ENCODE peak calls at places on chromosomes 12 and 14, in nine cellular contexts. One of them, this sample, is unnamed.

GRCh38 chr14:104536942-104537612 is 42.5 kb upstream of the C14orf180 start:
- DNase-seq in uterus: no peak
- DNase-seq in AG10803: peak
- DNase-seq in fibroblast of lung: peak
- DNase-seq in fibroblast of pulmonary artery: peak
- DNase-seq in mucosa of descending colon: no peak
- DNase-seq in esophagus squamous epithelium: no peak
- DNase-seq in choroid plexus epithelial cell: peak
- DNase-seq in neural progenitor cell: no peak
- DNase-seq in this sample: peak

GRCh38 chr12:124545508-124546418 is 21.6 kb downstream of the NCOR2 start:
- DNase-seq in uterus: no peak
- DNase-seq in AG10803: peak
- DNase-seq in fibroblast of lung: no peak
- DNase-seq in fibroblast of pulmonary artery: no peak
- DNase-seq in mucosa of descending colon: peak
- DNase-seq in esophagus squamous epithelium: no peak
- DNase-seq in choroid plexus epithelial cell: peak
- DNase-seq in neural progenitor cell: no peak
- DNase-seq in this sample: no peak

GRCh38 chr14:24274101-24274543 is 2.7 kb upstream of the RABGGTA start:
- DNase-seq in uterus: no peak
- DNase-seq in AG10803: no peak
- DNase-seq in fibroblast of lung: no peak
- DNase-seq in fibroblast of pulmonary artery: no peak
- DNase-seq in mucosa of descending colon: no peak
- DNase-seq in esophagus squamous epithelium: no peak
- DNase-seq in choroid plexus epithelial cell: no peak
- DNase-seq in neural progenitor cell: no peak
- DNase-seq in this sample: no peak

GRCh38 chr12:132003846-132004245 is 54.1 kb downstream of the EP400 start:
- DNase-seq in uterus: no peak
- DNase-seq in AG10803: peak
- DNase-seq in fibroblast of lung: peak
- DNase-seq in fibroblast of pulmonary artery: peak
- DNase-seq in mucosa of descending colon: no peak
- DNase-seq in esophagus squamous epithelium: no peak
- DNase-seq in choroid plexus epithelial cell: peak
- DNase-seq in neural progenitor cell: no peak
- DNase-seq in this sample: no peak

GRCh38 chr14:30708157-30708556 is 86.0 kb downstream of the SCFD1 start:
- DNase-seq in uterus: no peak
- DNase-seq in AG10803: no peak
- DNase-seq in fibroblast of lung: no peak
- DNase-seq in fibroblast of pulmonary artery: no peak
- DNase-seq in mucosa of descending colon: no peak
- DNase-seq in esophagus squamous epithelium: no peak
- DNase-seq in choroid plexus epithelial cell: no peak
- DNase-seq in neural progenitor cell: peak
- DNase-seq in this sample: no peak

GRCh38 chr12:107655281-107656065 is 30.1 kb upstream of the PWP1 start:
- DNase-seq in uterus: no peak
- DNase-seq in AG10803: peak
- DNase-seq in fibroblast of lung: no peak
- DNase-seq in fibroblast of pulmonary artery: no peak
- DNase-seq in mucosa of descending colon: peak
- DNase-seq in esophagus squamous epithelium: no peak
- DNase-seq in choroid plexus epithelial cell: no peak
- DNase-seq in neural progenitor cell: no peak
- DNase-seq in this sample: peak

GRCh38 chr12:121003650-121004049 is 12.6 kb downstream of the C12orf43 start:
- DNase-seq in uterus: no peak
- DNase-seq in AG10803: no peak
- DNase-seq in fibroblast of lung: no peak
- DNase-seq in fibroblast of pulmonary artery: no peak
- DNase-seq in mucosa of descending colon: peak
- DNase-seq in esophagus squamous epithelium: no peak
- DNase-seq in choroid plexus epithelial cell: no peak
- DNase-seq in neural progenitor cell: peak
- DNase-seq in this sample: no peak

GRCh38 chr14:77219591-77219990 is 38.0 kb downstream of the TMEM63C start:
- DNase-seq in uterus: no peak
- DNase-seq in AG10803: no peak
- DNase-seq in fibroblast of lung: no peak
- DNase-seq in fibroblast of pulmonary artery: no peak
- DNase-seq in mucosa of descending colon: no peak
- DNase-seq in esophagus squamous epithelium: no peak
- DNase-seq in choroid plexus epithelial cell: no peak
- DNase-seq in neural progenitor cell: no peak
- DNase-seq in this sample: no peak

GRCh38 chr12:28130625-28131598 is 59.3 kb upstream of the CCDC91 start:
- DNase-seq in uterus: peak
- DNase-seq in AG10803: peak
- DNase-seq in fibroblast of lung: peak
- DNase-seq in fibroblast of pulmonary artery: peak
- DNase-seq in mucosa of descending colon: no peak
- DNase-seq in esophagus squamous epithelium: no peak
- DNase-seq in choroid plexus epithelial cell: peak
- DNase-seq in neural progenitor cell: no peak
- DNase-seq in this sample: peak

GRCh38 chr12:4855121-4855924 is 54.4 kb upstream of the KCNA1 start:
- DNase-seq in uterus: peak
- DNase-seq in AG10803: peak
- DNase-seq in fibroblast of lung: peak
- DNase-seq in fibroblast of pulmonary artery: peak
- DNase-seq in mucosa of descending colon: no peak
- DNase-seq in esophagus squamous epithelium: no peak
- DNase-seq in choroid plexus epithelial cell: peak
- DNase-seq in neural progenitor cell: peak
- DNase-seq in this sample: peak

GRCh38 chr14:88327497-88327896 is 4.4 kb upstream of the KCNK10 start:
- DNase-seq in uterus: no peak
- DNase-seq in AG10803: no peak
- DNase-seq in fibroblast of lung: no peak
- DNase-seq in fibroblast of pulmonary artery: no peak
- DNase-seq in mucosa of descending colon: no peak
- DNase-seq in esophagus squamous epithelium: no peak
- DNase-seq in choroid plexus epithelial cell: no peak
- DNase-seq in neural progenitor cell: no peak
- DNase-seq in this sample: no peak

GRCh38 chr14:77185093-77185465 is 3.5 kb downstream of the TMEM63C start:
- DNase-seq in uterus: no peak
- DNase-seq in AG10803: no peak
- DNase-seq in fibroblast of lung: no peak
- DNase-seq in fibroblast of pulmonary artery: no peak
- DNase-seq in mucosa of descending colon: no peak
- DNase-seq in esophagus squamous epithelium: no peak
- DNase-seq in choroid plexus epithelial cell: no peak
- DNase-seq in neural progenitor cell: no peak
- DNase-seq in this sample: no peak

GRCh38 chr12:19771858-19772257 is 332.6 kb downstream of the AEBP2 start:
- DNase-seq in uterus: no peak
- DNase-seq in AG10803: peak
- DNase-seq in fibroblast of lung: peak
- DNase-seq in fibroblast of pulmonary artery: peak
- DNase-seq in mucosa of descending colon: no peak
- DNase-seq in esophagus squamous epithelium: no peak
- DNase-seq in choroid plexus epithelial cell: peak
- DNase-seq in neural progenitor cell: no peak
- DNase-seq in this sample: no peak

GRCh38 chr14:71398450-71398849 is 491.2 kb downstream of the PCNX1 start:
- DNase-seq in uterus: no peak
- DNase-seq in AG10803: no peak
- DNase-seq in fibroblast of lung: no peak
- DNase-seq in fibroblast of pulmonary artery: no peak
- DNase-seq in mucosa of descending colon: no peak
- DNase-seq in esophagus squamous epithelium: no peak
- DNase-seq in choroid plexus epithelial cell: no peak
- DNase-seq in neural progenitor cell: no peak
- DNase-seq in this sample: no peak

GRCh38 chr12:6065872-6066217 is 58.6 kb downstream of the VWF start:
- DNase-seq in uterus: no peak
- DNase-seq in AG10803: no peak
- DNase-seq in fibroblast of lung: peak
- DNase-seq in fibroblast of pulmonary artery: no peak
- DNase-seq in mucosa of descending colon: no peak
- DNase-seq in esophagus squamous epithelium: no peak
- DNase-seq in choroid plexus epithelial cell: no peak
- DNase-seq in neural progenitor cell: no peak
- DNase-seq in this sample: no peak

GRCh38 chr12:6062427-6063378 is 61.8 kb downstream of the VWF start:
- DNase-seq in uterus: peak
- DNase-seq in AG10803: peak
- DNase-seq in fibroblast of lung: peak
- DNase-seq in fibroblast of pulmonary artery: peak
- DNase-seq in mucosa of descending colon: peak
- DNase-seq in esophagus squamous epithelium: no peak
- DNase-seq in choroid plexus epithelial cell: peak
- DNase-seq in neural progenitor cell: peak
- DNase-seq in this sample: no peak

GRCh38 chr12:6065131-6065871 is 59.2 kb downstream of the VWF start:
- DNase-seq in uterus: no peak
- DNase-seq in AG10803: no peak
- DNase-seq in fibroblast of lung: no peak
- DNase-seq in fibroblast of pulmonary artery: no peak
- DNase-seq in mucosa of descending colon: no peak
- DNase-seq in esophagus squamous epithelium: no peak
- DNase-seq in choroid plexus epithelial cell: no peak
- DNase-seq in neural progenitor cell: no peak
- DNase-seq in this sample: no peak

GRCh38 chr12:6061661-6062060 is 62.8 kb downstream of the VWF start:
- DNase-seq in uterus: no peak
- DNase-seq in AG10803: peak
- DNase-seq in fibroblast of lung: peak
- DNase-seq in fibroblast of pulmonary artery: peak
- DNase-seq in mucosa of descending colon: no peak
- DNase-seq in esophagus squamous epithelium: no peak
- DNase-seq in choroid plexus epithelial cell: peak
- DNase-seq in neural progenitor cell: no peak
- DNase-seq in this sample: no peak

DNA sequence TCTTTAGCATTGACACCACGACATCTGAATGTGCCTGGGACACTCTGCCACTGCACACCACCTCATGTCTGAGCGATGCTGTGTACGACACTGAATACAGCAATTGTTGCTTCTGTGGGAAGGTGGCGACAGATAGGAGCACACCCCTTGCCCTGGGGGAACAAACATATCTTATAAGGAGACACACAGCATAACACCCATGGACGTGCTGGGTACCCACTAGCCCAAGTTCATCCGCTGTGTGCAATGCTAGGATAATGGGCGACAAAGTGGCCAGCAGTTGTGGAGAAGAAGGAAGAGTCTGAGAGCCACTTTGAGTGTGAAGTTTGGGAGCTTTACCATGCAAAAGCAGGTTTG is 61.1 kb downstream of the VWF start:
- DNase-seq in uterus: no peak
- DNase-seq in AG10803: no peak
- DNase-seq in fibroblast of lung: no peak
- DNase-seq in fibroblast of pulmonary artery: no peak
- DNase-seq in mucosa of descending colon: no peak
- DNase-seq in esophagus squamous epithelium: no peak
- DNase-seq in choroid plexus epithelial cell: no peak
- DNase-seq in neural progenitor cell: no peak
- DNase-seq in this sample: no peak
- TF ChIP-seq CTCF in uterus: no peak
- TF ChIP-seq CTCF in AG10803: no peak
- TF ChIP-seq CTCF in fibroblast of lung: no peak
- TF ChIP-seq CTCF in fibroblast of pulmonary artery: no peak
- TF ChIP-seq CTCF in mucosa of descending colon: no peak
- TF ChIP-seq CTCF in esophagus squamous epithelium: no peak
- TF ChIP-seq CTCF in choroid plexus epithelial cell: no peak
- TF ChIP-seq CTCF in neural progenitor cell: no peak
- TF ChIP-seq CTCF in this sample: no peak

DNA sequence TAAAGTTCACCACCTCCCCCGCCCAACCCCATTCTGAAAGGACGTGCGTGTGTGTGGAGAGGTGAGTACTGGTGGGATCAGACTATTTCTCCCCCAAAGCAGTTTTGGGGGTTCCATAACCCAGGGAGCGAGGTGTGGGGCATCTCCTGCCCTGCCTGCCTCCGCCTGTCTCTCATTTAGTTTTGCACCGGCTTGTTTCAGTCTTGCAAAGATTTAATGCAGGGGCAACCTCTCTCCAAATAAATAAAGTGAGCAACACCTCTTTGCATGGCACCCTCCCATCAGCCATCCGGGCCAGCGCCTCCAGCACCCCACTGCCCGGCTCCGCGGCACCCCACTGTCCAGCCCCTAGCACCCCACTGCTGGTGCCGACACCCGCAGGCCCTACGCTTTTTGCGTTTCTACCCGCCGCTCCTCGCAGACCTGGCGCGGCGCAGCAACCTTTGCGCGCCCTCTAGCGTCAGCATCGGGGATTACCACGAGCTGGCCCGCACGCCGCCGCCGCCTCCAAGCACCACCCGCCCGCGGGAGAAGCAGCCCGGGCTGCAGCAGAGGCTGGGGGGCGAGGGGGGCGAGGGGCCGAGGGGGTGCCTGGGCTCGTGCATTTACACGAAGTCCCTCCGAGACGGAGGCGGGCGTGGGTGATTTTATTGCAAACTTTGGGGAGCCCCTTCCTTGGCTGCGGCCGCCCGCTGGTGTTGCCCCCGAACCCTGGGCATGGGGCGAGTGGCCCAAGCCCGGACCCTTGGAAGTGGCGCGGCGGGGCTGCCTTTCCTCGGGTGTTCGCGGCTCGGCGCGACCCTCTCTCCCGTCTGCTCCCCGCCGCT is 55.8 kb upstream of the VRK1 start:
- DNase-seq in uterus: no peak
- DNase-seq in AG10803: peak
- DNase-seq in fibroblast of lung: peak
- DNase-seq in fibroblast of pulmonary artery: peak
- DNase-seq in mucosa of descending colon: peak
- DNase-seq in esophagus squamous epithelium: no peak
- DNase-seq in choroid plexus epithelial cell: peak
- DNase-seq in neural progenitor cell: peak
- DNase-seq in this sample: no peak
- H3K4me3 ChIP-seq in uterus: no peak
- H3K4me3 ChIP-seq in AG10803: peak
- H3K4me3 ChIP-seq in fibroblast of lung: peak
- H3K4me3 ChIP-seq in fibroblast of pulmonary artery: peak
- H3K4me3 ChIP-seq in mucosa of descending colon: no peak
- H3K4me3 ChIP-seq in esophagus squamous epithelium: peak
- H3K4me3 ChIP-seq in choroid plexus epithelial cell: peak
- H3K4me3 ChIP-seq in neural progenitor cell: peak
- H3K4me3 ChIP-seq in this sample: peak

GRCh38 chr14:93206793-93207467 is at the start of the genes GON7 and UBR7:
- DNase-seq in uterus: peak
- DNase-seq in AG10803: peak
- DNase-seq in fibroblast of lung: peak
- DNase-seq in fibroblast of pulmonary artery: peak
- DNase-seq in mucosa of descending colon: peak
- DNase-seq in esophagus squamous epithelium: peak
- DNase-seq in choroid plexus epithelial cell: peak
- DNase-seq in neural progenitor cell: peak
- DNase-seq in this sample: peak
- TF ChIP-seq CTCF in uterus: peak
- TF ChIP-seq CTCF in AG10803: peak
- TF ChIP-seq CTCF in fibroblast of lung: peak
- TF ChIP-seq CTCF in fibroblast of pulmonary artery: peak
- TF ChIP-seq CTCF in mucosa of descending colon: peak
- TF ChIP-seq CTCF in esophagus squamous epithelium: peak
- TF ChIP-seq CTCF in choroid plexus epithelial cell: peak
- TF ChIP-seq CTCF in neural progenitor cell: peak
- TF ChIP-seq CTCF in this sample: no peak

GRCh38 chr12:6821271-6821673 is 349 bp upstream of the GPR162 start:
- DNase-seq in uterus: no peak
- DNase-seq in AG10803: peak
- DNase-seq in fibroblast of lung: peak
- DNase-seq in fibroblast of pulmonary artery: peak
- DNase-seq in mucosa of descending colon: no peak
- DNase-seq in esophagus squamous epithelium: no peak
- DNase-seq in choroid plexus epithelial cell: peak
- DNase-seq in neural progenitor cell: peak
- DNase-seq in this sample: peak
- H3K4me3 ChIP-seq in uterus: peak
- H3K4me3 ChIP-seq in AG10803: peak
- H3K4me3 ChIP-seq in fibroblast of lung: peak
- H3K4me3 ChIP-seq in fibroblast of pulmonary artery: peak
- H3K4me3 ChIP-seq in mucosa of descending colon: no peak
- H3K4me3 ChIP-seq in esophagus squamous epithelium: peak
- H3K4me3 ChIP-seq in choroid plexus epithelial cell: peak
- H3K4me3 ChIP-seq in neural progenitor cell: peak
- H3K4me3 ChIP-seq in this sample: peak

This sample was measured in HFF-Myc.